ENCODE peak calls at places on chromosomes 13 and 19, in nine cellular contexts. X is ovary; J is GM23248; A is CD8-positive, alpha-beta T cell; Y is left ventricle myocardium inferior; H is aorta; M is GM23338; Q is transverse colon; F is breast epithelium. K is an unnamed sample.

GRCh38 chr13:39144941-39145533 is 106.8 kb downstream of the NHLRC3 start:
- DNase-seq in A (no peak), X (peak), J (peak), H (peak), Y (peak), Q (peak), F (peak), M (peak), K (no peak)

GRCh38 chr19:33266971-33267484 is 35.3 kb downstream of the CEBPA start:
- DNase-seq in X (no peak), M (no peak), Y (no peak), J (no peak), H (peak), F (no peak), Q (no peak), A (no peak), K (no peak)

GRCh38 chr19:42567567-42567966 is 27.2 kb downstream of the CEACAM8 start:
- DNase-seq in F (no peak), J (no peak), H (no peak), Y (no peak), A (no peak), X (no peak), M (no peak), Q (no peak), K (no peak)

GRCh38 chr13:37136187-37136586 is 30.7 kb upstream of the CSNK1A1L start:
- DNase-seq in Y (no peak), A (no peak), M (no peak), F (no peak), X (no peak), Q (no peak), J (peak), H (no peak), K (no peak)

GRCh38 chr19:7373862-7374261 is 25.1 kb downstream of the ARHGEF18 start:
- DNase-seq in Y (no peak), M (no peak), F (no peak), Q (peak), J (no peak), A (no peak), X (no peak), H (no peak), K (no peak)

GRCh38 chr13:44148159-44148929 is 225.3 kb upstream of the SERP2 start:
- DNase-seq in H (no peak), F (no peak), Y (no peak), J (peak), A (no peak), Q (no peak), X (no peak), M (no peak), K (no peak)

GRCh38 chr19:54665530-54665929 is 2.7 kb downstream of the LILRB4 start:
- DNase-seq in J (no peak), Y (no peak), F (no peak), M (no peak), Q (no peak), H (no peak), X (no peak), A (no peak), K (no peak)

GRCh38 chr13:40401911-40402776 is 264.3 kb downstream of the FOXO1 start:
- DNase-seq in Q (peak), H (peak), M (no peak), F (peak), A (peak), X (peak), J (peak), Y (peak), K (peak)

GRCh38 chr19:33273881-33274662 is 28.3 kb downstream of the CEBPA start:
- DNase-seq in Q (peak), A (peak), Y (no peak), X (peak), H (peak), F (no peak), M (no peak), J (peak), K (no peak)

GRCh38 chr19:15199652-15200574 is 882 bp downstream of the NOTCH3 start:
- DNase-seq in M (peak), J (peak), Y (no peak), A (no peak), X (peak), Q (no peak), F (no peak), H (peak), K (no peak)

GRCh38 chr13:107099661-107100060 is 531.7 kb upstream of the ARGLU1 start:
- DNase-seq in H (no peak), A (no peak), M (no peak), F (no peak), J (peak), Y (no peak), X (no peak), Q (no peak), K (no peak)

GRCh38 chr13:47291116-47291656 is 394.3 kb upstream of the HTR2A start:
- DNase-seq in F (no peak), Y (no peak), X (no peak), Q (no peak), J (no peak), H (no peak), A (no peak), M (no peak), K (no peak)

GRCh38 chr13:37319041-37319443 is 213.6 kb upstream of the CSNK1A1L start:
- DNase-seq in X (no peak), M (no peak), H (no peak), F (no peak), Q (no peak), A (no peak), Y (no peak), J (no peak), K (no peak)

GRCh38 chr19:44112802-44113137 is 429 bp upstream of the ZNF225 start:
- DNase-seq in A (no peak), M (peak), Y (no peak), Q (no peak), J (no peak), F (no peak), X (no peak), H (no peak), K (no peak)

GRCh38 chr13:94602467-94602866 is 810 bp downstream of the GPR180 start:
- DNase-seq in M (no peak), J (no peak), H (no peak), F (no peak), Q (no peak), X (no peak), A (no peak), Y (no peak), K (no peak)

GRCh38 chr13:73519720-73520119 is 460.9 kb downstream of the KLF5 start:
- DNase-seq in X (no peak), M (no peak), H (no peak), Y (no peak), J (no peak), A (no peak), Q (no peak), F (no peak), K (no peak)

GRCh38 chr19:45075215-45076028 is 856 bp downstream of the ZNF296 start:
- DNase-seq in J (peak), H (peak), Y (peak), M (peak), F (peak), Q (peak), A (peak), X (no peak), K (peak)

GRCh38 chr13:85298387-85298924 is 500.8 kb downstream of the SLITRK6 start:
- DNase-seq in J (no peak), F (no peak), X (no peak), Y (no peak), H (no peak), Q (no peak), A (no peak), M (peak), K (no peak)

DNA sequence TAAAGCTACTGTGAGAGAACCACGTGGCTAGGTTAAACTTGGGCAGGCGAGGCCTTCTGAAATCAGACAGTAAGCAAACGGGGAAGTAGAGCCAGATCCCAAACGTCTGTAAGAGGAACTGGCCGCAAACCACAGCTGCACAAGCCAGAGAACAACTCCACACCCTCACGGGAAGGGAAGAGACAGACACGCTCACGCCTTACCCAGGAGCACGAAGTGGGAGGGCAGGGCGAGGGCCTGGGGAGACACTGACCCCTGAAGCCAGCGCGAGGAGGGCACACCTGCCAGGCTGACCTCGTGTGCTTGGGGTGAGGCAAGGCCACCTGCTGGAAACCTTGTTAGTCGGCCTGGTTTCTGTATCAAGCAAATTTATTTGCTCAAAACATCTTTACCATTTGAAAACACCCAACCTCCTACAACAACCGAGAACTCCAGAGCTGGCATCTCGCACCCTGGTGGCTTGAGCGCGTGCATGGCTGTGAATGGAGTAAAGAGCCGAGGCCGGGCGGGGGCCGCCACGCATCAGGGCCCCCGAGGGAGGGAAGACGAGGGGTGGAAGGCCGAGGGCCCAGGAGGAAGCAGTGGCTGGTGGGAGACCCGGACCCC is 7.3 kb downstream of the POLR2E start:
- DNase-seq in J (no peak), X (no peak), F (no peak), Y (no peak), H (peak), M (no peak), Q (peak), A (no peak), K (peak)
- H3K27ac ChIP-seq in J (no peak), X (no peak), F (peak), Y (peak), H (no peak), M (peak), Q (peak), A (peak), K (peak)

DNA sequence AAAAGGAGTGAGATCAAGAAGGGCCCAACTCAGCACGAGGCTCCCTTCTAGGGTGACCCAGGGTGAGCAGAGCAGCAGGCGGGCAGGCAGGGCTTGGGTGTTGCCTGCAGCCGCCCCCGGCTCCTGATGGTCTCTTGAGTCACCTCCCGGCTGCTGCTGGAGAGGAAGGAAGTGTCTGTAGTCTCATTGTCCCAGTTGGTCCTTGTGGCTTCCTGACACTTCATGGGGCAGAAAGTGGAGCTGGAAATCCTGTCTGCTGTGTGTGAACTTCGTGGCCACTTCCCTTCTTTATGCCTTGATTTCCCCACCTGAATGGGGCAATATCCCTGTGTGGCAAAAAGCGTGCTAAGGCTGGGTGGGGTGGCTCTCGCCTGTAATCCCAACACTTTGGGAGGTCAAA is 2.5 kb downstream of the MAP1S start:
- DNase-seq in F (no peak), M (no peak), A (no peak), X (no peak), Y (peak), H (peak), J (peak), Q (no peak), K (no peak)
- H3K27ac ChIP-seq in F (peak), M (no peak), A (no peak), X (no peak), Y (peak), H (no peak), J (peak), Q (peak), K (peak)

GRCh38 chr13:30027569-30028455 is 177.4 kb upstream of the UBL3 start:
- DNase-seq in J (peak), M (no peak), Q (no peak), Y (no peak), H (no peak), A (no peak), X (no peak), F (no peak), K (no peak)

GRCh38 chr13:30025351-30025750 is 174.9 kb upstream of the UBL3 start:
- DNase-seq in J (no peak), F (no peak), Y (no peak), M (no peak), X (no peak), A (no peak), Q (no peak), H (no peak), K (no peak)

GRCh38 chr13:30026909-30027308 is 176.5 kb upstream of the UBL3 start:
- DNase-seq in J (no peak), H (no peak), X (no peak), Y (no peak), A (no peak), M (no peak), F (no peak), Q (no peak), K (no peak)

GRCh38 chr13:30022796-30023195 is 172.4 kb upstream of the UBL3 start:
- DNase-seq in Y (no peak), J (no peak), M (no peak), X (no peak), F (no peak), H (no peak), Q (no peak), A (no peak), K (no peak)

GRCh38 chr13:30026093-30026492 is 175.7 kb upstream of the UBL3 start:
- DNase-seq in Y (no peak), Q (no peak), H (no peak), F (no peak), A (no peak), M (no peak), X (no peak), J (peak), K (no peak)
- H3K27ac ChIP-seq in Y (no peak), Q (no peak), H (no peak), F (no peak), A (no peak), M (no peak), X (no peak), J (peak), K (no peak)

GRCh38 chr19:34305221-34306058 is 51.1 kb downstream of the GARRE1 start:
- DNase-seq in Q (no peak), X (no peak), M (no peak), H (no peak), F (no peak), J (no peak), A (no peak), Y (no peak), K (no peak)
- H3K27ac ChIP-seq in Q (peak), X (peak), M (no peak), H (peak), F (peak), J (no peak), A (no peak), Y (peak), K (peak)

DNA sequence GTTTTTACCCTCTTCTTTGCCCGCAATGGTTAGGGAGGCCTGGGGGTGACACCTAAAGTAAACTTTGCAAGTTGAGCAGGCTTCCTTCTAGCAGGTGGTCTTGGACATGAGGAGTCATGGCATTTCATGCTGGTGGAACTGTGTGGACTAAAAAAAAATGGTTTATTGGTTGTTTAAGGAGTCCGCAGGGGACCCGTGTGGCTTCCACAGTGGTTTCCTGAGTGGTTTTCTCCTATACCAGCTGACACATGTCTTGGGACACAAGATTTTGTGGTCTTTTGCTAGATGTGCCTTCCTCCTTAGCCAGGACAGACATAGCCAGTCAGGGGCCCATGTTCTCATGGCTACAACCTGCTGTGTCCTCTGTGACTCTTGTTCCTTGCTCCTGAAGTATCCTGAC is 1.5 kb downstream of the ZNF543 start:
- DNase-seq in Y (no peak), J (no peak), M (no peak), Q (no peak), F (no peak), H (no peak), X (no peak), A (no peak), K (no peak)
- H3K27ac ChIP-seq in Y (no peak), J (no peak), M (no peak), Q (no peak), F (no peak), H (no peak), X (no peak), A (no peak), K (no peak)

DNA sequence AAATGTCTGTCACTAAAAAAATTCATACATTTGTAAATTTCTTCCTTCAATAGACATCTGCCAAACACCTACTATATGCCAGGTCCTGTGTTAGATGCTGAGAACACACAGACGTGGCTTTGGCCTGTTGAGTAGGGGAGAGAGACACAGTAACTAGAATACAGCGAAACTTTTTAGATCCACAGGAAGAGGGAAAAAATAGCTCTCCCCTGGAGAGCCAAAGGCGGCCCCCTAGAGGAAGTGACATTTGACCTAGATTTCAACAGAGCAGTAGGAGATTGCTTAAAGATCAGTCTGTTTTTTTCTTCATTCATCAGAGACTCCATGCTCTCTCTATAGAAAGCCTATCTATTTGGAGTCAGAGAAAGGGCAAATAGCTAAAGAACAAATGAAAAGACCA is 11.3 kb downstream of the LCP1 start:
- DNase-seq in A (no peak), X (no peak), Y (no peak), F (no peak), J (no peak), H (no peak), M (peak), Q (no peak), K (no peak)
- H3K27ac ChIP-seq in A (peak), X (no peak), Y (peak), F (peak), J (no peak), H (no peak), M (no peak), Q (peak), K (no peak)

K was measured in substantia nigra.